ENCODE peak calls at places on chromosomes 16 and 17, in five cellular contexts. R is keratinocyte; W is NCI-H2081; N is LNCaP clone FGC; V is CD8-positive, alpha-beta memory T cell. I is an unnamed sample.

GRCh38 chr16:69329369-69330285 is 761 bp downstream of the PDF start:
- DNase-seq in R (no peak), W (no peak), N (no peak), V (no peak), I (no peak)

GRCh38 chr17:7281953-7282751 is 634 bp downstream of the SLC2A4 start:
- DNase-seq in R (no peak), W (no peak), N (no peak), V (no peak), I (no peak)

GRCh38 chr16:85914423-85914794 is 15.4 kb downstream of the IRF8 start:
- DNase-seq in R (no peak), W (no peak), N (no peak), V (no peak), I (no peak)

GRCh38 chr17:7259555-7259889 is 2.8 kb downstream of the CLDN7 start:
- DNase-seq in R (no peak), W (no peak), N (no peak), V (no peak), I (no peak)

GRCh38 chr17:39979865-39980401 is 674 bp upstream of the PSMD3 start:
- DNase-seq in R (peak), W (no peak), N (no peak), V (peak), I (no peak)

GRCh38 chr17:42920922-42921321 is 20.3 kb downstream of the G6PC1 start:
- DNase-seq in R (no peak), W (peak), N (no peak), V (no peak), I (no peak)

GRCh38 chr16:63461248-63461841 is 1425.1 kb upstream of the CDH8 start:
- DNase-seq in R (no peak), W (peak), N (peak), V (no peak), I (no peak)

GRCh38 chr17:38896373-38896954 is 26.6 kb downstream of the LASP1 start:
- DNase-seq in R (no peak), W (no peak), N (no peak), V (no peak), I (no peak)

I was measured in naive B cell.